ENCODE peak calls at places on chromosomes 13 and 19, in five cellular contexts. One of them, this sample, is unnamed.

GRCh38 chr13:39016087-39016486 is 21.8 kb downstream of the PROSER1 start:
- DNase-seq in M059J: no peak
- DNase-seq in AG04449: no peak
- DNase-seq in posterior vena cava: no peak
- DNase-seq in tibial artery: no peak
- DNase-seq in this sample: no peak

GRCh38 chr19:42528354-42529247 is at the start of gene CEACAM1:
- DNase-seq in posterior vena cava: no peak
- DNase-seq in M059J: peak
- DNase-seq in tibial artery: no peak
- DNase-seq in AG04449: no peak
- DNase-seq in this sample: no peak

GRCh38 chr19:54577334-54577733 is 3.7 kb downstream of the LILRA2 start:
- DNase-seq in M059J: no peak
- DNase-seq in posterior vena cava: no peak
- DNase-seq in AG04449: no peak
- DNase-seq in tibial artery: no peak
- DNase-seq in this sample: no peak

GRCh38 chr19:32519023-32519422 is 62.0 kb upstream of the PDCD5 start:
- DNase-seq in tibial artery: no peak
- DNase-seq in AG04449: no peak
- DNase-seq in M059J: peak
- DNase-seq in posterior vena cava: no peak
- DNase-seq in this sample: no peak

GRCh38 chr19:3284759-3285646 is 60.5 kb downstream of the CELF5 start:
- DNase-seq in tibial artery: no peak
- DNase-seq in AG04449: no peak
- DNase-seq in posterior vena cava: no peak
- DNase-seq in M059J: peak
- DNase-seq in this sample: peak

GRCh38 chr13:84400711-84401110 is 518.4 kb upstream of the SLITRK1 start:
- DNase-seq in AG04449: peak
- DNase-seq in tibial artery: no peak
- DNase-seq in posterior vena cava: no peak
- DNase-seq in M059J: peak
- DNase-seq in this sample: no peak

GRCh38 chr13:21837841-21838551 is 167.1 kb downstream of the FGF9 start:
- DNase-seq in AG04449: no peak
- DNase-seq in M059J: no peak
- DNase-seq in tibial artery: no peak
- DNase-seq in posterior vena cava: no peak
- DNase-seq in this sample: no peak

GRCh38 chr19:40585241-40585640 is 8.6 kb downstream of the SHKBP1 start:
- DNase-seq in AG04449: no peak
- DNase-seq in tibial artery: no peak
- DNase-seq in M059J: no peak
- DNase-seq in posterior vena cava: no peak
- DNase-seq in this sample: no peak

GRCh38 chr19:18281082-18282020 is at the start of gene JUND:
- DNase-seq in posterior vena cava: peak
- DNase-seq in tibial artery: peak
- DNase-seq in AG04449: peak
- DNase-seq in M059J: peak
- DNase-seq in this sample: peak

GRCh38 chr13:77699059-77699680 is 1.7 kb downstream of the SLAIN1 start:
- DNase-seq in AG04449: no peak
- DNase-seq in posterior vena cava: no peak
- DNase-seq in tibial artery: no peak
- DNase-seq in M059J: no peak
- DNase-seq in this sample: no peak

GRCh38 chr19:13880059-13880672 is 3.2 kb downstream of the NANOS3 start:
- DNase-seq in M059J: peak
- DNase-seq in AG04449: peak
- DNase-seq in tibial artery: peak
- DNase-seq in posterior vena cava: peak
- DNase-seq in this sample: peak

GRCh38 chr13:94583926-94584325 is 12.0 kb downstream of the TGDS start:
- DNase-seq in tibial artery: no peak
- DNase-seq in M059J: no peak
- DNase-seq in posterior vena cava: no peak
- DNase-seq in AG04449: no peak
- DNase-seq in this sample: no peak

GRCh38 chr13:43054803-43055802 is 31.7 kb downstream of the DNAJC15 start:
- DNase-seq in tibial artery: no peak
- DNase-seq in posterior vena cava: no peak
- DNase-seq in AG04449: peak
- DNase-seq in M059J: peak
- DNase-seq in this sample: no peak

GRCh38 chr19:48085904-48086864 is 24.4 kb downstream of the PLA2G4C start:
- DNase-seq in M059J: no peak
- DNase-seq in tibial artery: no peak
- DNase-seq in AG04449: no peak
- DNase-seq in posterior vena cava: peak
- DNase-seq in this sample: no peak

GRCh38 chr13:73421310-73421912 is 362.6 kb downstream of the KLF5 start:
- DNase-seq in posterior vena cava: no peak
- DNase-seq in tibial artery: no peak
- DNase-seq in AG04449: no peak
- DNase-seq in M059J: peak
- DNase-seq in this sample: no peak

GRCh38 chr19:43532571-43532961 is 422 bp upstream of the ZNF575 start:
- DNase-seq in tibial artery: peak
- DNase-seq in posterior vena cava: peak
- DNase-seq in M059J: peak
- DNase-seq in AG04449: no peak
- DNase-seq in this sample: no peak

GRCh38 chr19:13172335-13173128 is 22.3 kb downstream of the IER2 start:
- DNase-seq in tibial artery: peak
- DNase-seq in AG04449: no peak
- DNase-seq in M059J: peak
- DNase-seq in posterior vena cava: peak
- DNase-seq in this sample: peak

GRCh38 chr19:8304841-8305621 is 3.1 kb downstream of the CD320 start:
- DNase-seq in AG04449: no peak
- DNase-seq in M059J: no peak
- DNase-seq in posterior vena cava: peak
- DNase-seq in tibial artery: no peak
- DNase-seq in this sample: no peak

GRCh38 chr19:45103200-45103624 is 10.2 kb downstream of the PPP1R37 start:
- DNase-seq in posterior vena cava: no peak
- DNase-seq in M059J: no peak
- DNase-seq in tibial artery: no peak
- DNase-seq in AG04449: no peak
- DNase-seq in this sample: peak

GRCh38 chr13:21176195-21176981 is at the start of the genes MRPL57 and SKA3:
- DNase-seq in M059J: peak
- DNase-seq in AG04449: peak
- DNase-seq in posterior vena cava: peak
- DNase-seq in tibial artery: peak
- DNase-seq in this sample: peak

GRCh38 chr19:49338023-49338677 is 2.9 kb downstream of the CD37 start:
- DNase-seq in posterior vena cava: peak
- DNase-seq in tibial artery: peak
- DNase-seq in M059J: no peak
- DNase-seq in AG04449: no peak
- DNase-seq in this sample: no peak

GRCh38 chr19:44757057-44757734 is 8.7 kb downstream of the BCL3 start:
- DNase-seq in M059J: no peak
- DNase-seq in AG04449: no peak
- DNase-seq in tibial artery: peak
- DNase-seq in posterior vena cava: peak
- DNase-seq in this sample: peak

GRCh38 chr19:43430142-43430710 is 15.5 kb downstream of the TEX101 start:
- DNase-seq in AG04449: no peak
- DNase-seq in posterior vena cava: no peak
- DNase-seq in M059J: peak
- DNase-seq in tibial artery: no peak
- DNase-seq in this sample: no peak

GRCh38 chr19:16068696-16069259 is 7.5 kb upstream of the TPM4 start:
- DNase-seq in AG04449: no peak
- DNase-seq in M059J: peak
- DNase-seq in tibial artery: no peak
- DNase-seq in posterior vena cava: no peak
- DNase-seq in this sample: no peak

GRCh38 chr13:66748712-66749111 is 481.4 kb downstream of the PCDH9 start:
- DNase-seq in AG04449: no peak
- DNase-seq in tibial artery: no peak
- DNase-seq in M059J: no peak
- DNase-seq in posterior vena cava: no peak
- DNase-seq in this sample: no peak

GRCh38 chr19:9308091-9308490 is 1.5 kb downstream of the ZNF699 start:
- DNase-seq in tibial artery: no peak
- DNase-seq in M059J: peak
- DNase-seq in posterior vena cava: no peak
- DNase-seq in AG04449: no peak
- DNase-seq in this sample: no peak

GRCh38 chr13:103101500-103101899 is 35.3 kb upstream of the SLC10A2 start:
- DNase-seq in posterior vena cava: no peak
- DNase-seq in M059J: no peak
- DNase-seq in tibial artery: no peak
- DNase-seq in AG04449: no peak
- DNase-seq in this sample: no peak

GRCh38 chr19:2039959-2040646 is 10.9 kb downstream of the MKNK2 start:
- DNase-seq in AG04449: no peak
- DNase-seq in tibial artery: no peak
- DNase-seq in M059J: no peak
- DNase-seq in posterior vena cava: no peak
- DNase-seq in this sample: no peak

GRCh38 chr13:82010780-82011179 is 1669.9 kb upstream of the SPRY2 start:
- DNase-seq in posterior vena cava: no peak
- DNase-seq in AG04449: no peak
- DNase-seq in tibial artery: no peak
- DNase-seq in M059J: no peak
- DNase-seq in this sample: no peak

GRCh38 chr19:18436651-18437478 is 1.1 kb downstream of the ISYNA1 start:
- DNase-seq in M059J: peak
- DNase-seq in tibial artery: peak
- DNase-seq in posterior vena cava: peak
- DNase-seq in AG04449: no peak
- DNase-seq in this sample: peak

GRCh38 chr19:40445945-40446784 is 2.0 kb upstream of the SERTAD3 start:
- DNase-seq in M059J: peak
- DNase-seq in AG04449: no peak
- DNase-seq in posterior vena cava: no peak
- DNase-seq in tibial artery: no peak
- DNase-seq in this sample: no peak

GRCh38 chr13:46761866-46762265 is 35.1 kb downstream of the ESD start:
- DNase-seq in AG04449: no peak
- DNase-seq in posterior vena cava: no peak
- DNase-seq in M059J: no peak
- DNase-seq in tibial artery: no peak
- DNase-seq in this sample: no peak

GRCh38 chr19:43380008-43380407 is 26.5 kb downstream of the CD177 start:
- DNase-seq in posterior vena cava: no peak
- DNase-seq in AG04449: no peak
- DNase-seq in tibial artery: no peak
- DNase-seq in M059J: no peak
- DNase-seq in this sample: no peak

GRCh38 chr19:9597027-9597426 is 12.7 kb upstream of the ZNF121 start:
- DNase-seq in posterior vena cava: no peak
- DNase-seq in M059J: peak
- DNase-seq in AG04449: peak
- DNase-seq in tibial artery: no peak
- DNase-seq in this sample: no peak

GRCh38 chr19:10962863-10963262 is 2.0 kb downstream of the SMARCA4 start:
- DNase-seq in AG04449: no peak
- DNase-seq in M059J: no peak
- DNase-seq in posterior vena cava: no peak
- DNase-seq in tibial artery: no peak
- DNase-seq in this sample: no peak